ENCODE peak calls at places on chromosome 11, in five cellular contexts. Q is astrocyte of the cerebellum, N is keratinocyte, X is fibroblast of the aortic adventitia, Z is HCT116. W is an unnamed sample.

GRCh38 chr11:3853935-3854659 is 1.4 kb upstream of the STIM1 start:
- DNase-seq in Q (no peak), N (no peak), X (no peak), Z (no peak), W (peak; percentile 80)

GRCh38 chr11:97574976-97575665 is 1185.3 kb downstream of the JRKL start:
- DNase-seq in Q (no peak), N (no peak), X (no peak), Z (no peak), W (no peak)

GRCh38 chr11:69010361-69010891 is 2.6 kb downstream of the MRGPRF start:
- DNase-seq in Q (no peak), N (no peak), X (no peak), Z (no peak), W (no peak)

GRCh38 chr11:75510011-75510595 is 15.6 kb downstream of the GDPD5 start:
- DNase-seq in Q (no peak), N (no peak), X (no peak), Z (no peak), W (no peak)

GRCh38 chr11:86592659-86593451 is 79.6 kb downstream of the ME3 start:
- DNase-seq in Q (peak; percentile 49), N (peak; percentile 81), X (peak; percentile 78), Z (peak; percentile 87), W (peak; percentile 91)

GRCh38 chr11:70522613-70523311 is 124.4 kb downstream of the CTTN start:
- DNase-seq in Q (no peak), N (no peak), X (no peak), Z (no peak), W (no peak)

GRCh38 chr11:10385696-10386095 is 69.4 kb upstream of the AMPD3 start:
- DNase-seq in Q (no peak), N (no peak), X (no peak), Z (no peak), W (no peak)

GRCh38 chr11:102143867-102144266 is 33.6 kb downstream of the YAP1 start:
- DNase-seq in Q (no peak), N (no peak), X (no peak), Z (no peak), W (no peak)

GRCh38 chr11:5666396-5666780 is 18.5 kb downstream of the TRIM5 start:
- DNase-seq in Q (peak; percentile 13), N (no peak), X (no peak), Z (no peak), W (no peak)

GRCh38 chr11:83725161-83725560 is 439.0 kb upstream of the CCDC90B start:
- DNase-seq in Q (no peak), N (no peak), X (no peak), Z (no peak), W (no peak)

GRCh38 chr11:6567371-6567745 is 36.1 kb downstream of the RRP8 start:
- DNase-seq in Q (no peak), N (no peak), X (no peak), Z (no peak), W (no peak)

GRCh38 chr11:19729141-19729540 is 16.5 kb downstream of the NAV2 start:
- DNase-seq in Q (no peak), N (no peak), X (no peak), Z (no peak), W (no peak)

GRCh38 chr11:126718319-126718718 is 282.3 kb downstream of the KIRREL3 start:
- DNase-seq in Q (no peak), N (no peak), X (no peak), Z (no peak), W (no peak)

GRCh38 chr11:17985517-17985916 is 27.3 kb downstream of the SERGEF start:
- DNase-seq in Q (peak; percentile 48), N (no peak), X (peak; percentile 72), Z (peak; percentile 51), W (no peak)

GRCh38 chr11:72579816-72580647 is 94.2 kb downstream of the PDE2A start:
- DNase-seq in Q (no peak), N (no peak), X (no peak), Z (no peak), W (no peak)

GRCh38 chr11:46208803-46209202 is 68.7 kb upstream of the CREB3L1 start:
- DNase-seq in Q (no peak), N (no peak), X (no peak), Z (no peak), W (no peak)

GRCh38 chr11:106076421-106076922 is 675 bp downstream of the KBTBD3 start:
- DNase-seq in Q (no peak), N (no peak), X (no peak), Z (no peak), W (no peak)

GRCh38 chr11:65899356-65900124 is 648 bp downstream of the FOSL1 start:
- DNase-seq in Q (no peak), N (no peak), X (peak; percentile 65), Z (no peak), W (no peak)

GRCh38 chr11:58574851-58575250 is 805 bp downstream of the LPXN start:
- DNase-seq in Q (peak; percentile 18), N (no peak), X (peak; percentile 82), Z (no peak), W (no peak)

GRCh38 chr11:47467372-47467771 is 18.4 kb upstream of the RAPSN start:
- DNase-seq in Q (no peak), N (no peak), X (no peak), Z (no peak), W (no peak)

GRCh38 chr11:93545566-93545965 is 2.4 kb upstream of the SMCO4 start:
- DNase-seq in Q (no peak), N (no peak), X (no peak), Z (no peak), W (no peak)

GRCh38 chr11:124898711-124899110 is 1.0 kb upstream of the ROBO4 start:
- DNase-seq in Q (peak; percentile 45), N (no peak), X (peak; percentile 90), Z (no peak), W (no peak)

GRCh38 chr11:36449566-36450390 is 60.3 kb downstream of the TRAF6 start:
- DNase-seq in Q (peak; percentile 76), N (no peak), X (peak; percentile 24), Z (no peak), W (no peak)

GRCh38 chr11:114132944-114133394 is 73.5 kb downstream of the ZBTB16 start:
- DNase-seq in Q (peak; percentile 58), N (no peak), X (peak; percentile 28), Z (no peak), W (no peak)

GRCh38 chr11:43925932-43926505 is 16.4 kb upstream of the C11orf96 start:
- DNase-seq in Q (no peak), N (no peak), X (no peak), Z (no peak), W (no peak)

DNA sequence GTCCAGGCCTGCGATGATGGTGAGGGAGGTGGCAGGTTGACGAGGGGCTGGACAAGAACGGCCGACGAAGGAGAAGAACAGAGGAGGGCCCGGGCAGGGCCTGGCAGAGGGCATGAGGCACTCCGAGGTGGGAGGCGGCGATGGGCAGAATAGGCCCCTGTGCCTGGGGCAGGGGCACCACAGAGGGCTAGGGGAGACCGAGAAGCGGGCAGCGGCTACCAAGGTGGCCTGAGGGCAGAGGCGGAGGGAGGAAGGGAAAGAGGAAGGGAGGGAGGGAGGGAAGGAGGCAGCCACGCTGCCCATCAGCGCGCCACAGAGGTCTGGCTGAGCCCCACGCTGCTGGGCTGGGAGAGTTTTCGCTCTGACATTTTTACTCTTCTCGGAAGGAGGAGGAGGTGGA is 11.3 kb downstream of the LSP1 start:
- DNase-seq in Q (no peak), N (no peak), X (peak; percentile 24), Z (no peak), W (no peak)
- H3K4me3 ChIP-seq in Q (no peak overlapping the region), N (no peak overlapping the region), X (peak overlapping the region; percentile 31), Z (no peak overlapping the region), W (no peak overlapping the region)

GRCh38 chr11:33735166-33735425 is 1.1 kb downstream of the CD59 start:
- DNase-seq in Q (no peak), N (no peak), X (no peak), Z (no peak), W (no peak)

GRCh38 chr11:33735426-33736147 is 636 bp downstream of the CD59 start:
- DNase-seq in Q (no peak), N (no peak), X (no peak), Z (no peak), W (peak; percentile 43)

GRCh38 chr11:33734441-33735165 is 1.6 kb downstream of the CD59 start:
- DNase-seq in Q (peak; percentile 71), N (no peak), X (peak; percentile 77), Z (no peak), W (no peak)

GRCh38 chr11:33736148-33736809 is at the start of gene CD59:
- DNase-seq in Q (peak; percentile 64), N (no peak), X (peak; percentile 88), Z (peak; percentile 76), W (peak; percentile 55)

DNA sequence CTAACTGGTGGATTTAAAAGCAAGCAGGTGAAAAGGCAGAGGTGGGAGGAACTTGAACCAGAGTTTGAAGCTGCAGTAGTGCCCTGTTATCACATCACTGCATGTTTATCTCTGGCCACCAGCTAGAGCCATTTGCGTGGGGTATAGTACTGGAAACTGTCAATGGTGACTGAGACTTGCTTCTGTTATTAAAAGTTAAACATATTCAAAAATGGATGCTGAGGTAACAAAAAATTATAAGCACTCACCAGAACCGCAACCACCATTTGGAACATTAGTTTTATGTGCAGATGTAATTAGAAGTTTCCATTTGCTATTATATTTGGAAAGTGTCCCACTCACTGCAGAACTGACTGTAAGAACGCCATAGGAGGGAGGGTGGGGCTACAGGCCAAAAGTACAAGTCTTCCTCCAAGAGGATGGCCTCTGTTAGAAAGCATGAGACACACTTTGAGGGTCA is 1.2 kb upstream of the CD59 start:
- DNase-seq in Q (no peak), N (no peak), X (no peak), Z (no peak), W (no peak)
- H3K4me3 ChIP-seq in Q (no peak overlapping the region), N (peak overlapping the region; percentile 97), X (no peak overlapping the region), Z (no peak overlapping the region), W (no peak overlapping the region)

DNA sequence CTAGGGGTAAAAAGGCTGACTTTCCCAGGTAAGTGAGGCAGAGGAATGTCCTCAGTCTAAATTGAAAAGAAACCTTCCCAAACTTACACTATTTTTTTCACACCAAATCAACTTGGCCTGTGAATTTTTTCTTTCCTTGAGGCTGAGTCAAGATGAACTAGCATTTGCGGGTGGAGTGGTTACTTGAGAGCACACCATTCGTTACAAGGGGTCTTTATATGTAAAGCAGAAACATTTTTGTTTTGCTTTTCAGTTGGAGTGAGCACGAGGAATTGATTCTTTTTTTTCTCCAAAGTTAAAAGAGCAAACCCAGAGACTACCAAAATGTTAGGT is 36.4 kb downstream of the MAML2 start:
- DNase-seq in Q (no peak), N (no peak), X (no peak), Z (peak; percentile 12), W (no peak)
- H3K4me3 ChIP-seq in Q (no peak overlapping the region), N (peak overlapping the region; percentile 36), X (peak overlapping the region; percentile 39), Z (peak overlapping the region; percentile 24), W (no peak overlapping the region)

DNA sequence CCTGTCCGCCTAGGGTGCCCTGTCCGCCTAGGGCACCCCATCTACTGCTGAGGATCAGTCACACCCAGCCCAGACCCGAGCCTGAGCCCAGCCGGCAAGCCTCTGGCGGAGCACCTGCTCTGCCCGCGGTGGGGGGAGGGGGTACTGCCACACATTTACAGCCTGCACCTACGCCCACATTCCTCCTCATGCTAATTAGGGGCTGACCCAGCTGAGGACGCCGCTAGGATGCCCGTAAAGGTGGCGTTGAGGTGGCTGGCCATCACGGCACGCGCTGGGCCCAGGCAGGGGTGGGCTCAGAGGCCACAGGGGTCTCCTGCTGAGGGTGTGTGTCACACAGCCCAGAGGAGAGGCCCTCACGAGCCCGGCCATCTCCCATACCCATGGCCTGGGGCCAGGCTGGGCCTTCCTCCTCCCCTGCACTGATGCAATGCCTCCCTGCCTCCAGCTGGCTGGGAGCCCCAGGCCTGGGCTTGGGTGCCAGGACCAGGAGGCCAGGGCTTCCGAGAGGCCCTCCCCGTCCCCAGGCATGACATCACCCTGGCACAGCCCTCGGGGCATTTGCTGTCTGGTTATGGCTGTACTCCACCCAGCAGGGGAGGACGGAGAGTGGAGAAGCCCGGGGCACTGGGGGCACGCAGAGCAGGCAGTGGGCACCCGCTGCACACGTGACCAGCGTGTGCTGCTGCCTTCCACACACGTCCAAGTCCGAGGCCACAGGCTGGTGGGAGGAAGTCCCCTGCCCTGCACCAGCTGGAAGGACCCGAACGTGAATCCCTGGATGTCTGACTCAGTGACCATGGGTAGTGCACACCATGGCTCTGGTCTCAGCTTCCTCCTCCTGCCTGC is 12.7 kb downstream of the DUSP8 start:
- DNase-seq in Q (no peak), N (peak; percentile 41), X (peak; percentile 86), Z (no peak), W (no peak)
- H3K4me3 ChIP-seq in Q (no peak overlapping the region), N (no peak overlapping the region), X (no peak overlapping the region), Z (no peak overlapping the region), W (no peak overlapping the region)